ENCODE peak calls at places on chromosomes 5 and 9, in eight cellular contexts. One of them, this sample, is unnamed.

GRCh38 chr5:180802325-180803180 is at the start of gene MGAT1:
- DNase-seq in uterus: peak; percentile 89
- DNase-seq in tibial nerve: peak; percentile 90
- DNase-seq in lower lobe of right lung: peak; percentile 92
- DNase-seq in endothelial cell of umbilical vein: peak; percentile 87
- DNase-seq in small intestine: peak; percentile 77
- DNase-seq in pancreas: peak; percentile 94
- DNase-seq in fibroblast of lung: peak; percentile 73
- DNase-seq in this sample: peak; percentile 83

GRCh38 chr5:124302504-124302903 is 443.9 kb downstream of the ZNF608 start:
- DNase-seq in tibial nerve: no peak
- DNase-seq in uterus: no peak
- DNase-seq in lower lobe of right lung: no peak
- DNase-seq in small intestine: no peak
- DNase-seq in endothelial cell of umbilical vein: no peak
- DNase-seq in fibroblast of lung: peak; percentile 42
- DNase-seq in pancreas: no peak
- DNase-seq in this sample: no peak

GRCh38 chr9:2281031-2281802 is 266.1 kb downstream of the SMARCA2 start:
- DNase-seq in tibial nerve: no peak
- DNase-seq in small intestine: no peak
- DNase-seq in pancreas: no peak
- DNase-seq in fibroblast of lung: peak; percentile 82
- DNase-seq in uterus: no peak
- DNase-seq in lower lobe of right lung: no peak
- DNase-seq in endothelial cell of umbilical vein: no peak
- DNase-seq in this sample: peak; percentile 20

GRCh38 chr5:17248999-17249634 is 31.7 kb downstream of the BASP1 start:
- DNase-seq in tibial nerve: peak; percentile 23
- DNase-seq in small intestine: no peak
- DNase-seq in pancreas: no peak
- DNase-seq in lower lobe of right lung: no peak
- DNase-seq in fibroblast of lung: peak; percentile 99
- DNase-seq in uterus: no peak
- DNase-seq in endothelial cell of umbilical vein: peak; percentile 65
- DNase-seq in this sample: no peak

GRCh38 chr5:1983919-1984695 is 101.4 kb upstream of the IRX4 start:
- DNase-seq in small intestine: no peak
- DNase-seq in endothelial cell of umbilical vein: no peak
- DNase-seq in fibroblast of lung: no peak
- DNase-seq in tibial nerve: no peak
- DNase-seq in lower lobe of right lung: no peak
- DNase-seq in pancreas: no peak
- DNase-seq in uterus: no peak
- DNase-seq in this sample: no peak

GRCh38 chr5:137822158-137822764 is 45.4 kb upstream of the MYOT start:
- DNase-seq in pancreas: no peak
- DNase-seq in fibroblast of lung: peak; percentile 36
- DNase-seq in uterus: peak; percentile 31
- DNase-seq in endothelial cell of umbilical vein: peak; percentile 31
- DNase-seq in small intestine: peak; percentile 65
- DNase-seq in lower lobe of right lung: no peak
- DNase-seq in tibial nerve: no peak
- DNase-seq in this sample: peak; percentile 64

GRCh38 chr9:113597390-113598241 is 134.1 kb downstream of the RGS3 start:
- DNase-seq in endothelial cell of umbilical vein: no peak
- DNase-seq in fibroblast of lung: no peak
- DNase-seq in small intestine: no peak
- DNase-seq in lower lobe of right lung: peak; percentile 37
- DNase-seq in tibial nerve: no peak
- DNase-seq in uterus: no peak
- DNase-seq in pancreas: no peak
- DNase-seq in this sample: no peak

GRCh38 chr5:120464627-120465280 is 654 bp downstream of the PRR16 start:
- DNase-seq in endothelial cell of umbilical vein: peak; percentile 25
- DNase-seq in pancreas: peak; percentile 71
- DNase-seq in lower lobe of right lung: no peak
- DNase-seq in uterus: peak; percentile 55
- DNase-seq in small intestine: no peak
- DNase-seq in tibial nerve: no peak
- DNase-seq in fibroblast of lung: peak; percentile 65
- DNase-seq in this sample: peak; percentile 17

GRCh38 chr5:73693573-73694061 is 67.6 kb downstream of the ARHGEF28 start:
- DNase-seq in pancreas: no peak
- DNase-seq in fibroblast of lung: peak; percentile 35
- DNase-seq in lower lobe of right lung: no peak
- DNase-seq in small intestine: peak; percentile 29
- DNase-seq in endothelial cell of umbilical vein: peak; percentile 80
- DNase-seq in tibial nerve: no peak
- DNase-seq in uterus: no peak
- DNase-seq in this sample: peak; percentile 18

GRCh38 chr5:73690015-73690414 is 64.0 kb downstream of the ARHGEF28 start:
- DNase-seq in fibroblast of lung: no peak
- DNase-seq in uterus: no peak
- DNase-seq in small intestine: no peak
- DNase-seq in tibial nerve: no peak
- DNase-seq in pancreas: no peak
- DNase-seq in lower lobe of right lung: no peak
- DNase-seq in endothelial cell of umbilical vein: no peak
- DNase-seq in this sample: no peak

GRCh38 chr5:73692981-73693380 is 67.0 kb downstream of the ARHGEF28 start:
- DNase-seq in tibial nerve: no peak
- DNase-seq in fibroblast of lung: no peak
- DNase-seq in small intestine: no peak
- DNase-seq in endothelial cell of umbilical vein: no peak
- DNase-seq in uterus: no peak
- DNase-seq in lower lobe of right lung: no peak
- DNase-seq in pancreas: no peak
- DNase-seq in this sample: no peak

GRCh38 chr5:73692166-73692640 is 66.2 kb downstream of the ARHGEF28 start:
- DNase-seq in uterus: no peak
- DNase-seq in pancreas: no peak
- DNase-seq in small intestine: no peak
- DNase-seq in tibial nerve: no peak
- DNase-seq in fibroblast of lung: peak; percentile 93
- DNase-seq in endothelial cell of umbilical vein: peak; percentile 51
- DNase-seq in lower lobe of right lung: no peak
- DNase-seq in this sample: peak; percentile 7

GRCh38 chr5:73691301-73691700 is 65.3 kb downstream of the ARHGEF28 start:
- DNase-seq in endothelial cell of umbilical vein: no peak
- DNase-seq in tibial nerve: no peak
- DNase-seq in pancreas: no peak
- DNase-seq in uterus: no peak
- DNase-seq in lower lobe of right lung: no peak
- DNase-seq in fibroblast of lung: peak; percentile 61
- DNase-seq in small intestine: no peak
- DNase-seq in this sample: no peak
- H3K27ac ChIP-seq in endothelial cell of umbilical vein: no peak overlapping the region
- H3K27ac ChIP-seq in tibial nerve: no peak overlapping the region
- H3K27ac ChIP-seq in pancreas: no peak overlapping the region
- H3K27ac ChIP-seq in uterus: no peak overlapping the region
- H3K27ac ChIP-seq in lower lobe of right lung: no peak overlapping the region
- H3K27ac ChIP-seq in fibroblast of lung: no peak overlapping the region
- H3K27ac ChIP-seq in small intestine: no peak overlapping the region
- H3K27ac ChIP-seq in this sample: no peak overlapping the region

GRCh38 chr5:43772601-43773031 is 169.6 kb downstream of the NNT start:
- DNase-seq in fibroblast of lung: peak; percentile 66
- DNase-seq in lower lobe of right lung: no peak
- DNase-seq in endothelial cell of umbilical vein: peak; percentile 51
- DNase-seq in tibial nerve: no peak
- DNase-seq in small intestine: no peak
- DNase-seq in uterus: no peak
- DNase-seq in pancreas: no peak
- DNase-seq in this sample: peak; percentile 32
- H3K4me3 ChIP-seq in fibroblast of lung: no peak overlapping the region
- H3K4me3 ChIP-seq in lower lobe of right lung: no peak overlapping the region
- H3K4me3 ChIP-seq in endothelial cell of umbilical vein: no peak overlapping the region
- H3K4me3 ChIP-seq in tibial nerve: no peak overlapping the region
- H3K4me3 ChIP-seq in small intestine: no peak overlapping the region
- H3K4me3 ChIP-seq in uterus: no peak overlapping the region
- H3K4me3 ChIP-seq in pancreas: no peak overlapping the region
- H3K4me3 ChIP-seq in this sample: no peak overlapping the region

GRCh38 chr5:8644377-8644776 is 775.4 kb downstream of the MTRR start:
- DNase-seq in endothelial cell of umbilical vein: no peak
- DNase-seq in pancreas: no peak
- DNase-seq in small intestine: no peak
- DNase-seq in tibial nerve: no peak
- DNase-seq in uterus: no peak
- DNase-seq in lower lobe of right lung: no peak
- DNase-seq in fibroblast of lung: no peak
- DNase-seq in this sample: no peak

DNA sequence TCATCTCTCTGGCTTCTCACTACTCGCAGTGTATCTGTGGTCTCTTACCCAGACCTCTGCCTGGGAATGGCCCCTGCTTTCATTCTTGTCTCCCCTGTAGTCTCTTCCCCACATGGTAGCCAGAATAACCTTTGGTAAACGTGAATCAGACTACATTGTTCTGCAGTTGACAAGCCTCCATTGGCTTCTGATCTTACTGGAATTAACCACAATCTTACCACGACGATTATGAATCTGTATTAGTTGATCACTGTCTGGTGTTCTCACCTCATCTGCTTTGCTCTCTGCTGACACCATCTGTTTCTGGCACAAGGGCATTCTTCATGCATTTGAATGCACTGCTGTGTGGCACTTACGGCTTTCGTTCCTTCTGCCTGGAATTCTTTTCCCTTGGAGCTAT is 781.2 kb downstream of the MTRR start:
- DNase-seq in endothelial cell of umbilical vein: no peak
- DNase-seq in small intestine: no peak
- DNase-seq in lower lobe of right lung: no peak
- DNase-seq in tibial nerve: no peak
- DNase-seq in uterus: no peak
- DNase-seq in pancreas: no peak
- DNase-seq in fibroblast of lung: peak; percentile 69
- DNase-seq in this sample: no peak
- H3K27ac ChIP-seq in endothelial cell of umbilical vein: no peak overlapping the region
- H3K27ac ChIP-seq in small intestine: no peak overlapping the region
- H3K27ac ChIP-seq in lower lobe of right lung: no peak overlapping the region
- H3K27ac ChIP-seq in tibial nerve: no peak overlapping the region
- H3K27ac ChIP-seq in uterus: no peak overlapping the region
- H3K27ac ChIP-seq in pancreas: no peak overlapping the region
- H3K27ac ChIP-seq in fibroblast of lung: no peak overlapping the region
- H3K27ac ChIP-seq in this sample: no peak overlapping the region

GRCh38 chr5:135040331-135041144 is 6.5 kb upstream of the PITX1 start:
- DNase-seq in fibroblast of lung: no peak
- DNase-seq in uterus: no peak
- DNase-seq in small intestine: no peak
- DNase-seq in lower lobe of right lung: peak; percentile 44
- DNase-seq in pancreas: peak; percentile 77
- DNase-seq in tibial nerve: no peak
- DNase-seq in endothelial cell of umbilical vein: no peak
- DNase-seq in this sample: no peak
- H3K4me3 ChIP-seq in fibroblast of lung: no peak overlapping the region
- H3K4me3 ChIP-seq in uterus: no peak overlapping the region
- H3K4me3 ChIP-seq in small intestine: no peak overlapping the region
- H3K4me3 ChIP-seq in lower lobe of right lung: no peak overlapping the region
- H3K4me3 ChIP-seq in pancreas: no peak overlapping the region
- H3K4me3 ChIP-seq in tibial nerve: no peak overlapping the region
- H3K4me3 ChIP-seq in endothelial cell of umbilical vein: no peak overlapping the region
- H3K4me3 ChIP-seq in this sample: no peak overlapping the region

DNA sequence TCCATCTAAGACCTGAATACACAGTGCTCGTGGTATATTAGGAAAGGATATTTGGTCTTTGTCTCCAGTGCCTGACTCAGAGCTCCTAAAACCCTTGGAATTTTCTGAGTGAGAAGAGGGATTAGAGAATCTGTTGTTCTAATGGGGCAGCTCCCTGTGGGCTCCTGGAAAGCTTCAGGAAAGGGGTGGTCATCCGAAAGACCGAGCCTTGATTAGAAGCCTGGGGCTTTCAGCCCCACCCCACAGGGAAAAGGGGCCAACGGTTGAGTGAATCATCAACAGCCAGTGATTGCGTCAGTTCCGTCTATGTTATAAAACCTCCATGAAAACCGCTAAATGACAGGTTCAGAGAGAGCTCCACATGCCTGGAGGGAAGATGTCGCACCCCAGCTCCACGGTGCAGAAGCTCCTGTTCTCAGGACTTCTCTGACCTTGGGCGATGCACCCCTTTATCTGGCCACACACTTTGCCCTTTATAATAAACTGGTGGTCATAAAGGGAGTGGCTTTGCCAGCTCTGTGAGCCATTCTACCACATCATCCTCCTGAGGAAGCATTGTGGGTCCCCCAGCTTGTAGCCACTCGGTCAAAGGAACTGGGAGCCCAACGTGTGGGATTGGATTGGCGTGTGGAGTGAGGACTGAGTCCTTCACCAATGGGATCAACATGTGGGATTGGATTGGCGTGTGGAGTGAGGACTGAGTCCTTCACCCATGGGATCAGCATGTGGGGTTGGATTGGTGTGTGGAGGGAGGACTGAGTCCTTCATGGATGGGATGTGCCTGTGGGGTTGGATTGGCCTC is 71.0 kb upstream of the ICE1 start:
- DNase-seq in endothelial cell of umbilical vein: no peak
- DNase-seq in tibial nerve: no peak
- DNase-seq in lower lobe of right lung: no peak
- DNase-seq in fibroblast of lung: peak; percentile 84
- DNase-seq in uterus: no peak
- DNase-seq in small intestine: no peak
- DNase-seq in pancreas: no peak
- DNase-seq in this sample: peak; percentile 43
- H3K27ac ChIP-seq in endothelial cell of umbilical vein: no peak overlapping the region
- H3K27ac ChIP-seq in tibial nerve: no peak overlapping the region
- H3K27ac ChIP-seq in lower lobe of right lung: no peak overlapping the region
- H3K27ac ChIP-seq in fibroblast of lung: no peak overlapping the region
- H3K27ac ChIP-seq in uterus: no peak overlapping the region
- H3K27ac ChIP-seq in small intestine: no peak overlapping the region
- H3K27ac ChIP-seq in pancreas: no peak overlapping the region
- H3K27ac ChIP-seq in this sample: no peak overlapping the region